ENCODE peak calls at places on chromosomes 5 and 9, in four cellular contexts. R is mammary epithelial cell, Z is cardiac muscle cell, G is psoas muscle. O is an unnamed sample.

GRCh38 chr9:110093871-110094270 is 114.1 kb downstream of the C9orf152 start:
- DNase-seq in R (no peak), Z (no peak), G (no peak), O (no peak)

GRCh38 chr5:19886123-19886921 is 101.7 kb downstream of the CDH18 start:
- DNase-seq in R (peak), Z (no peak), G (no peak), O (no peak)

GRCh38 chr5:139812836-139813805 is 17.5 kb downstream of the PSD2 start:
- DNase-seq in R (no peak), Z (no peak), G (no peak), O (no peak)

GRCh38 chr9:89372230-89372816 is 54.0 kb downstream of the SECISBP2 start:
- DNase-seq in R (no peak), Z (no peak), G (no peak), O (no peak)

GRCh38 chr5:161311141-161311708 is 235.3 kb downstream of the GABRB2 start:
- DNase-seq in R (no peak), Z (no peak), G (no peak), O (no peak)

GRCh38 chr9:122221223-122221811 is 7.4 kb downstream of the LHX6 start:
- DNase-seq in R (no peak), Z (peak), G (no peak), O (no peak)

GRCh38 chr5:159735749-159736660 is 180.3 kb upstream of the ADRA1B start:
- DNase-seq in R (peak), Z (no peak), G (no peak), O (no peak)

GRCh38 chr5:44875661-44876250 is 67.0 kb downstream of the MRPS30 start:
- DNase-seq in R (peak), Z (no peak), G (no peak), O (no peak)

GRCh38 chr9:128689820-128690683 is 1.0 kb downstream of the SET start:
- DNase-seq in R (peak), Z (peak), G (no peak), O (no peak)

GRCh38 chr9:128136816-128137793 is 9.6 kb upstream of the PTGES2 start:
- DNase-seq in R (peak), Z (no peak), G (peak), O (no peak)

GRCh38 chr5:40911278-40911677 is 2.0 kb downstream of the C7 start:
- DNase-seq in R (no peak), Z (no peak), G (no peak), O (no peak)

GRCh38 chr5:131634666-131634995 is 398 bp downstream of the RAPGEF6 start:
- DNase-seq in R (peak), Z (peak), G (peak), O (no peak)

GRCh38 chr9:93949694-93950449 is 5.3 kb downstream of the BARX1 start:
- DNase-seq in R (peak), Z (no peak), G (no peak), O (no peak)

GRCh38 chr5:68476854-68477253 is 261.3 kb downstream of the PIK3R1 start:
- DNase-seq in R (no peak), Z (no peak), G (no peak), O (no peak)

GRCh38 chr5:145903862-145904261 is 31.0 kb upstream of the GRXCR2 start:
- DNase-seq in R (no peak), Z (no peak), G (no peak), O (no peak)

GRCh38 chr5:103410174-103410573 is 151.6 kb downstream of the MACIR start:
- DNase-seq in R (no peak), Z (no peak), G (no peak), O (no peak)

GRCh38 chr5:28009526-28010025 is 971.2 kb upstream of the CDH9 start:
- DNase-seq in R (peak), Z (no peak), G (no peak), O (no peak)

GRCh38 chr5:59241119-59241518 is 652.4 kb downstream of the PDE4D start:
- DNase-seq in R (no peak), Z (no peak), G (no peak), O (no peak)

GRCh38 chr5:157870837-157871834 is 12.2 kb upstream of the CLINT1 start:
- DNase-seq in R (peak), Z (no peak), G (no peak), O (no peak)

GRCh38 chr9:2096376-2096970 is 81.3 kb downstream of the SMARCA2 start:
- DNase-seq in R (no peak), Z (no peak), G (no peak), O (no peak)

GRCh38 chr5:13745508-13745907 is 199.0 kb downstream of the DNAH5 start:
- DNase-seq in R (peak), Z (no peak), G (no peak), O (no peak)

GRCh38 chr9:111148390-111148993 is 110.2 kb upstream of the LPAR1 start:
- DNase-seq in R (peak), Z (no peak), G (no peak), O (no peak)

DNA sequence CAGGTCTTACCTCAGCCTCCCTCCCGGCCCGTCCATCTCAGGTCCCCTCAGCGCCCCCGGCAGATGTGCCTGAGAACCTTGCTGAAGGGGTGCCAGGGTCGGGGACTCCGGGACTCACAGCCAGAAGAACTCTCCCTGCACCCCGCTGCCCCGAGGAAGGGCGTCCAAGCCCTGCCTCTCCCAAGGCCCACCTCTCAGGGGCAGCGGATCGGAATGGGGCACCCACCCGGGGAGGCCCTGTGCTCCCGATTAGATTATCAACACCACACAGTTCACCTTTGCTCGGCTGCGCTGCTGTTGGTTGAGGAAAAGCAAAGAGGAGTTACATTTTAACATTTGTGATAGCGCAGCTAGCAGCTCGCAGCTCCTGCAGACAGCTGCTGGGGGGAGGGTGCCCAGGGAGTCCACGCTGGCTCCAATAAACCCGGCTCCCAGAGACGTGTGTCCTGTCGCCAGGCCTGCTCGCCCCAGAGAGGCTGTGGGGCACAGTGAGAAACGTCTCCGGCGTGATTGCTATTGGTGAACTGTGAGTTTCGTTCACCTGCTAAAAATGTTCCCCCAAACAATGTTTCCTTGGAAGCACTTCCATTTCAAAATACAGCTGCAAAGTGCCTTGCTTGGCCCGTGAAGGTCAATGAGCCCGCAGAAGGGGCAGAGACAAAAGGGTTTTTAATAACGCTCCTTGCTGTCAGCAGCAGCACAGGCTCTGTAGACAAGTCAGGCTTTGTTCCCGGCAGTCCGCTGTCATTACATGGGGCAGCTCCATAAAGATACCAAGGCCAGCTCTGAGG is 18.6 kb upstream of the SLC6A19 start:
- DNase-seq in R (no peak), Z (peak), G (peak), O (peak)
- H3K4me3 ChIP-seq in R (no peak), Z (no peak), G (no peak), O (peak)

DNA sequence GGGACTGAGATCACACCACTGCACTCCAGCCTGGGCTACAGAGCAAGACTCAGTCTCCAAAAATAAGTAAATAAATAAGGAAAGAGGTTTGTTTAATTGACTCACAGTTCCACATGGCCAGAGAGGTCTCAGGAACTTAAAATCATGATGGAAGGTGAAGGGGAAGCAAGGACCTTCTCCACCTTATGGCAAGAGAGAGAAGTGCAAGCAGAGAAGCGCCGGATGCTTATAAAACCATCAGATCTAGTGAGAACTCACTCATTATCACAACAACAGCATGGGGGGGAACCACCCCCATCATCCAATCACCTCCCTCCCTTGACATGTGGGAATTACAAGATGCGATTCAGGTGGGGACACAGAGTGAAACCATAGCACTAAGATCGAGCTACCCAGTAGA is 22.8 kb upstream of the RGMB start:
- DNase-seq in R (peak), Z (peak), G (no peak), O (no peak)
- TF ChIP-seq CTCF in R (peak), Z (peak), G (no peak), O (no peak)

DNA sequence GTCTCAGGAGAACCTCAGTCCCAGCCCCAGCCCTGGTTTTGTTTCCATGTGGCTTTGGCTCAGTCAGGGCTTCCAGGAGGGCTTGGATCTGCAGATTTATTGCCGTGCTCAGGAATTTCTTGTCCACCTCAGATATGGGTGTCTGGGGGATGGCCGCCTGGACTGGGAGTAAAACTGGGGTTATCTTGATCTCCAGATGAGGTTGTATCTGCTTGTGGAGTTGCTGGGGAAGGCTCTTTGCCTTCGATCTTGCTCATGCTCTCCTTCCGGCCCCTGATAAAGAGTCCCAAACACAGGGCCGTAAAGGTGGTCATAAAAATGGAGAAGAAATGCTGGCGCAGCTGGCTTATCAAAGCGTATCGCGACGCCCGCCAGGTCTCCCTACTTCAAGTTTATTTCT is 17.8 kb upstream of the PITX1 start:
- DNase-seq in R (no peak), Z (no peak), G (no peak), O (no peak)
- H3K4me3 ChIP-seq in R (no peak), Z (no peak), G (no peak), O (no peak)

GRCh38 chr9:77475641-77476473 is 172.3 kb downstream of the GNA14 start:
- DNase-seq in R (no peak), Z (no peak), G (no peak), O (no peak)
- TF ChIP-seq CTCF in R (no peak), Z (no peak), G (no peak), O (no peak)

GRCh38 chr5:78009937-78010527 is 233.9 kb upstream of the TBCA start:
- DNase-seq in R (no peak), Z (no peak), G (no peak), O (no peak)
- H3K4me3 ChIP-seq in R (no peak), Z (no peak), G (no peak), O (no peak)

GRCh38 chr9:98943682-98944129 is at the start of gene COL15A1:
- DNase-seq in R (peak), Z (peak), G (peak), O (no peak)
- TF ChIP-seq CTCF in R (no peak), Z (no peak), G (no peak), O (no peak)

DNA sequence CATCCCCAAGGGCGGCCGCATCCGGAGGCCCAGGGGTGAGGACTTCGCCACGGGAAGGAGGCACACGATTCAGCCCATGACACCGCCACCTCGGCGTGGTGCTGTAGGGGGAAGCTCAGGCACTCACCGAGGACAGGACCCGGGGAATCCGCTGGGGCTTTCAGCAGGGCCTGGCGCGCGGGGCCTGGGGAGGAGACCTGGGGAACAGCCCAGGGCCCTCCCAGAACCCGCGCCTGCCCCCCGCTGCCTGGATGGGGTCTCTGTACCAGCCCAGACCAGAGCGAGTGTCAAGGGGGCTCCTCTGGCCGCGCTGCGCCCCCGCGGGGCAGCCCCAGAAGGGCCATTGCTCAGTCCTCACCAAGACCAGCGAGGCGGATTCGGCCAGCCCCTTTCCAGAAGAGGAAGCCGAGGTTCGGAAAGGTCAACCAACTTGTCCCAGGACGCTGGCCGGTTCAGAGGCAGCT is 12.8 kb downstream of the COL23A1 start:
- DNase-seq in R (no peak), Z (no peak), G (no peak), O (no peak)
- H3K4me3 ChIP-seq in R (no peak), Z (no peak), G (peak), O (peak)

GRCh38 chr9:22009563-22009867 is 410 bp upstream of the CDKN2B start:
- DNase-seq in R (no peak), Z (no peak), G (no peak), O (no peak)
- TF ChIP-seq CTCF in R (peak), Z (peak), G (peak), O (no peak)

O was measured in dorsolateral prefrontal cortex.